ENCODE peak calls at places on chromosomes 12 and 14, in four cellular contexts. One of them, this sample, is unnamed.

GRCh38 chr12:13091831-13092230 is 11.6 kb downstream of the GSG1 start:
- DNase-seq in HepG2: no peak
- DNase-seq in GM12878: no peak
- DNase-seq in K562: no peak
- DNase-seq in this sample: no peak

GRCh38 chr12:103881261-103881660 is 40.2 kb upstream of the NT5DC3 start:
- DNase-seq in HepG2: peak; percentile 34
- DNase-seq in GM12878: peak; percentile 20
- DNase-seq in K562: no peak
- DNase-seq in this sample: no peak

GRCh38 chr12:69331482-69331845 is 16.7 kb upstream of the LYZ start:
- DNase-seq in HepG2: no peak
- DNase-seq in K562: no peak
- DNase-seq in GM12878: no peak
- DNase-seq in this sample: no peak

GRCh38 chr12:42961395-42961794 is 371.8 kb upstream of the PRICKLE1 start:
- DNase-seq in GM12878: no peak
- DNase-seq in HepG2: peak; percentile 35
- DNase-seq in K562: no peak
- DNase-seq in this sample: no peak

GRCh38 chr12:115886666-115887065 is 390.8 kb downstream of the MED13L start:
- DNase-seq in GM12878: no peak
- DNase-seq in HepG2: no peak
- DNase-seq in K562: no peak
- DNase-seq in this sample: no peak

GRCh38 chr12:117590999-117591398 is 229.6 kb upstream of the NOS1 start:
- DNase-seq in HepG2: no peak
- DNase-seq in GM12878: no peak
- DNase-seq in K562: no peak
- DNase-seq in this sample: no peak

GRCh38 chr14:33705521-33705920 is 245.4 kb downstream of the EGLN3 start:
- DNase-seq in K562: no peak
- DNase-seq in GM12878: no peak
- DNase-seq in HepG2: no peak
- DNase-seq in this sample: no peak

GRCh38 chr14:39704581-39704980 is 272.3 kb upstream of the FBXO33 start:
- DNase-seq in K562: no peak
- DNase-seq in HepG2: no peak
- DNase-seq in GM12878: no peak
- DNase-seq in this sample: no peak

GRCh38 chr12:103548622-103549601 is 38.2 kb upstream of the STAB2 start:
- DNase-seq in GM12878: peak; percentile 76
- DNase-seq in HepG2: peak; percentile 53
- DNase-seq in K562: peak; percentile 66
- DNase-seq in this sample: peak; percentile 55

GRCh38 chr14:39372656-39373055 is 59.6 kb downstream of the FBXO33 start:
- DNase-seq in GM12878: no peak
- DNase-seq in HepG2: no peak
- DNase-seq in K562: no peak
- DNase-seq in this sample: no peak

GRCh38 chr12:56220611-56221232 is 1.0 kb downstream of the RNF41 start:
- DNase-seq in HepG2: no peak
- DNase-seq in K562: no peak
- DNase-seq in GM12878: peak; percentile 30
- DNase-seq in this sample: no peak

GRCh38 chr12:49671051-49671765 is 36.0 kb downstream of the FMNL3 start:
- DNase-seq in HepG2: no peak
- DNase-seq in K562: no peak
- DNase-seq in GM12878: no peak
- DNase-seq in this sample: no peak

GRCh38 chr12:82019533-82019932 is 260.4 kb upstream of the PPFIA2 start:
- DNase-seq in K562: no peak
- DNase-seq in HepG2: no peak
- DNase-seq in GM12878: no peak
- DNase-seq in this sample: no peak

GRCh38 chr14:96261772-96262485 is 5.9 kb downstream of the BDKRB1 start:
- DNase-seq in GM12878: no peak
- DNase-seq in K562: no peak
- DNase-seq in HepG2: no peak
- DNase-seq in this sample: no peak

GRCh38 chr12:117874842-117875434 is 93.9 kb downstream of the KSR2 start:
- DNase-seq in GM12878: no peak
- DNase-seq in K562: peak; percentile 74
- DNase-seq in HepG2: peak; percentile 45
- DNase-seq in this sample: peak; percentile 82

GRCh38 chr14:103710771-103711392 is 4.4 kb downstream of the XRCC3 start:
- DNase-seq in GM12878: no peak
- DNase-seq in K562: no peak
- DNase-seq in HepG2: no peak
- DNase-seq in this sample: no peak

GRCh38 chr14:91870001-91870400 is 2.7 kb upstream of the TC2N start:
- DNase-seq in GM12878: no peak
- DNase-seq in HepG2: peak; percentile 5
- DNase-seq in K562: no peak
- DNase-seq in this sample: no peak

GRCh38 chr12:107864235-107864634 is 89.7 kb downstream of the ASCL4 start:
- DNase-seq in K562: no peak
- DNase-seq in HepG2: no peak
- DNase-seq in GM12878: no peak
- DNase-seq in this sample: peak; percentile 68

GRCh38 chr12:131598717-131599116 is 112.2 kb upstream of the SFSWAP start:
- DNase-seq in GM12878: no peak
- DNase-seq in HepG2: no peak
- DNase-seq in K562: peak; percentile 64
- DNase-seq in this sample: no peak

GRCh38 chr12:67141405-67142018 is 127.6 kb upstream of the CAND1 start:
- DNase-seq in GM12878: no peak
- DNase-seq in K562: no peak
- DNase-seq in HepG2: no peak
- DNase-seq in this sample: no peak

GRCh38 chr12:29807125-29807524 is 23.4 kb upstream of the TMTC1 start:
- DNase-seq in HepG2: peak; percentile 51
- DNase-seq in GM12878: no peak
- DNase-seq in K562: no peak
- DNase-seq in this sample: no peak

GRCh38 chr12:3967556-3968160 is 94.5 kb upstream of the PARP11 start:
- DNase-seq in HepG2: peak; percentile 59
- DNase-seq in K562: no peak
- DNase-seq in GM12878: no peak
- DNase-seq in this sample: no peak

GRCh38 chr12:122830517-122831214 is 4.6 kb upstream of the HIP1R start:
- DNase-seq in HepG2: no peak
- DNase-seq in K562: peak; percentile 63
- DNase-seq in GM12878: no peak
- DNase-seq in this sample: no peak

GRCh38 chr12:33605776-33606175 is 166.2 kb upstream of the SYT10 start:
- DNase-seq in HepG2: peak; percentile 10
- DNase-seq in K562: no peak
- DNase-seq in GM12878: no peak
- DNase-seq in this sample: peak; percentile 2

GRCh38 chr14:103255555-103255954 is 78.5 kb upstream of the EIF5 start:
- DNase-seq in GM12878: no peak
- DNase-seq in HepG2: no peak
- DNase-seq in K562: no peak
- DNase-seq in this sample: no peak

GRCh38 chr12:53825246-53826081 is 73.7 kb upstream of the CISTR start:
- DNase-seq in K562: no peak
- DNase-seq in GM12878: no peak
- DNase-seq in HepG2: peak; percentile 99
- DNase-seq in this sample: no peak

GRCh38 chr12:57479376-57480115 is at the start of gene ARHGAP9:
- DNase-seq in GM12878: peak; percentile 51
- DNase-seq in HepG2: no peak
- DNase-seq in K562: no peak
- DNase-seq in this sample: no peak

GRCh38 chr12:59087691-59088090 is 167.4 kb upstream of the LRIG3 start:
- DNase-seq in K562: no peak
- DNase-seq in HepG2: no peak
- DNase-seq in GM12878: no peak
- DNase-seq in this sample: no peak

GRCh38 chr12:59086124-59086523 is 165.8 kb upstream of the LRIG3 start:
- DNase-seq in HepG2: no peak
- DNase-seq in K562: no peak
- DNase-seq in GM12878: no peak
- DNase-seq in this sample: no peak

GRCh38 chr12:59084758-59085383 is 164.6 kb upstream of the LRIG3 start:
- DNase-seq in GM12878: no peak
- DNase-seq in HepG2: no peak
- DNase-seq in K562: no peak
- DNase-seq in this sample: peak; percentile 51

GRCh38 chr12:59087077-59087673 is 166.9 kb upstream of the LRIG3 start:
- DNase-seq in K562: no peak
- DNase-seq in HepG2: no peak
- DNase-seq in GM12878: no peak
- DNase-seq in this sample: peak; percentile 13

DNA sequence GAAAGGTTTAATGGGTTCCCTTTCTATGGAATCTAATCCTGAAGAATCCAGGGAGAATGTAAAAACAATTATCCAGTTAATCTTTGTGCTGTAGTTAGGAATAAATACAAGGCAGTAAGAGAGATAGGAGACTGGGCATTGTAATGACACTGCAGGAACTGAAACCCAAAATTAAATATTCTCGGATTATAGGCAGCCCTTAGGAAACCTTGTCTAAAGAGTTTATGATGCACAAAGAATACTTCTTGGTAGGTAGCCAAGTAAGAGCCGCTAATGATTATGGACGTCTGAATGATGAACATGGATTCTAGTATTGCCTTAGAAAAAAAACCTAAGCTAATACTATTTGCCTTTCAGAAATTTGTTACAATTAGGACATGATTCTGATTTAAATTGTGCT is 165.4 kb upstream of the LRIG3 start:
- DNase-seq in GM12878: no peak
- DNase-seq in K562: no peak
- DNase-seq in HepG2: no peak
- DNase-seq in this sample: peak; percentile 4
- TF ChIP-seq USF2 in GM12878: no peak
- TF ChIP-seq USF2 in K562: no peak
- TF ChIP-seq USF2 in HepG2: no peak
- TF ChIP-seq USF2 in this sample: no peak

GRCh38 chr14:68285421-68286179 is 466.0 kb downstream of the RAD51B start:
- DNase-seq in K562: no peak
- DNase-seq in HepG2: no peak
- DNase-seq in GM12878: peak; percentile 91
- DNase-seq in this sample: no peak
- TF ChIP-seq SIN3A in K562: no peak
- TF ChIP-seq SIN3A in HepG2: no peak
- TF ChIP-seq SIN3A in GM12878: no peak
- TF ChIP-seq SIN3A in this sample: no peak

GRCh38 chr12:64390275-64390851 is at the start of gene C12orf56:
- DNase-seq in GM12878: no peak
- DNase-seq in K562: peak; percentile 19
- DNase-seq in HepG2: no peak
- DNase-seq in this sample: no peak

GRCh38 chr12:64392221-64392620 is 1.7 kb upstream of the C12orf56 start:
- DNase-seq in GM12878: no peak
- DNase-seq in K562: peak; percentile 35
- DNase-seq in HepG2: no peak
- DNase-seq in this sample: no peak

GRCh38 chr12:64400041-64400440 is 4.2 kb upstream of the XPOT start:
- DNase-seq in K562: no peak
- DNase-seq in GM12878: no peak
- DNase-seq in HepG2: no peak
- DNase-seq in this sample: no peak

DNA sequence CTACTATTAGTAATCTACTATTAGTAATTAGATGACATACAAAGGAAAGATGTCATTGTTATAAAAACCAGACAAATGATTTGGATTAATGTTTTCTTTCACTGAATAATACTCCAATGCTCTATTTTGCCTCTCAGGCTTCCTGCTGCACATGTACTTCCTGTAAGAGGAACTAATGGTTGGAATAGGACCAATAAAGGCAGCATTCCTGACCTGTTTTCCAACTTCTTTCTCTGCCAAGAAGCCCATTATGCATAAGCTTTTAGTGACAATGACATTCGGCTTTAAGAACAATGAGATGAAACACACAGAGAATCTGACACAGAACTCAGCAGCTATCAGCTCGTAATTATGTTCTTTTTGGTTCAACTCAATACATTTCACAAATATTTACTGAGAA is 5.2 kb upstream of the C12orf56 start:
- DNase-seq in HepG2: no peak
- DNase-seq in K562: no peak
- DNase-seq in GM12878: no peak
- DNase-seq in this sample: no peak
- TF ChIP-seq MXI1 in HepG2: no peak
- TF ChIP-seq MXI1 in K562: no peak
- TF ChIP-seq MXI1 in GM12878: no peak
- TF ChIP-seq MXI1 in this sample: no peak

GRCh38 chr14:62462996-62463395 is 582.3 kb downstream of the KCNH5 start:
- DNase-seq in GM12878: no peak
- DNase-seq in HepG2: no peak
- DNase-seq in K562: no peak
- DNase-seq in this sample: no peak
- TF ChIP-seq USF2 in GM12878: no peak
- TF ChIP-seq USF2 in HepG2: no peak
- TF ChIP-seq USF2 in K562: no peak
- TF ChIP-seq USF2 in this sample: no peak

DNA sequence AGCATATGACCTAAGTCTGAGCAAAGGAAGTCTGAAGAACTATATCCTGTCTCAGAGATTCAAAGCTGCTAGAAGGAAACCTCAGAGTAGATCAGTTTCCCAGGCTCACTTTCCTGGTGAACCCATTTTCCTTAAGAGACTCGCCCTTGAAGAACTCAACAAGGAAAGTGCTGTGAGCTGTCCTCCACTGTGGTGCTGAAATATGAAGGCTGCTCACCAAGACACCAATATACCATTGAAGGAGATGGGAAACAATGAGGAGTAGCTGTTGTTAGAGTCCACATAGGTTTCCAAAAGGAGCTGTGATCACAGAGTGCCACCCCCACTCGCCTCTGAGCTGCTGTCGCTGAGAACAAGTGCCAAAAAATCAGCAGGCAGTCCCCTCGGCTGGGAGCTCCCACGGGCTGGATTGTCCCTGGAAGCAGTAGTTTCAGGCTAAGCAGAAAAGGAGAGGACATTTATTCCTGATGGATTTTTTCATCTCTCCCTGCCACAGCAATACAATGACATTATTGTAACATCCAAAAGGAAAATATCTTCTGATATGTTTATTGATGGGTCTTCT is 282.1 kb downstream of the RPS29 start:
- DNase-seq in K562: no peak
- DNase-seq in GM12878: no peak
- DNase-seq in HepG2: no peak
- DNase-seq in this sample: no peak
- TF ChIP-seq SIN3A in K562: no peak
- TF ChIP-seq SIN3A in GM12878: no peak
- TF ChIP-seq SIN3A in HepG2: no peak
- TF ChIP-seq SIN3A in this sample: no peak

GRCh38 chr12:119674560-119674959 is 6.6 kb downstream of the PRKAB1 start:
- DNase-seq in GM12878: no peak
- DNase-seq in HepG2: no peak
- DNase-seq in K562: no peak
- DNase-seq in this sample: no peak
- TF ChIP-seq MXI1 in GM12878: no peak
- TF ChIP-seq MXI1 in HepG2: no peak
- TF ChIP-seq MXI1 in K562: no peak
- TF ChIP-seq MXI1 in this sample: no peak

GRCh38 chr12:75479963-75480461 is 543 bp upstream of the GLIPR1 start:
- DNase-seq in HepG2: no peak
- DNase-seq in K562: no peak
- DNase-seq in GM12878: no peak
- DNase-seq in this sample: no peak
- TF ChIP-seq USF2 in HepG2: no peak
- TF ChIP-seq USF2 in K562: no peak
- TF ChIP-seq USF2 in GM12878: no peak
- TF ChIP-seq USF2 in this sample: no peak

This sample was measured in SK-N-SH.